ENCODE peak calls at places on chromosomes 13 and 19, in six cellular contexts. J, T, X, F, A and L are unnamed samples.

GRCh38 chr19:35545855-35546381 is 492 bp downstream of the TMEM147 start:
- DNase-seq in A (no peak), J (no peak), X (peak; percentile 46), F (no peak), T (peak; percentile 59), L (no peak)

GRCh38 chr13:30204564-30204963 is 102.8 kb downstream of the KATNAL1 start:
- DNase-seq in J (no peak), A (no peak), T (no peak), F (no peak), X (no peak), L (no peak)

GRCh38 chr13:112233716-112234115 is 142.4 kb upstream of the SPACA7 start:
- DNase-seq in J (no peak), X (no peak), F (no peak), A (no peak), T (no peak), L (no peak)

GRCh38 chr13:46168341-46168740 is 13.6 kb downstream of the LCP1 start:
- DNase-seq in A (no peak), T (peak; percentile 10), X (no peak), F (no peak), J (no peak), L (peak; percentile 31)

GRCh38 chr13:73473016-73473415 is 414.2 kb downstream of the KLF5 start:
- DNase-seq in A (no peak), J (no peak), X (no peak), F (no peak), T (no peak), L (no peak)

GRCh38 chr13:49733181-49733951 is 42.1 kb upstream of the EBPL start:
- DNase-seq in T (no peak), F (no peak), A (peak; percentile 46), J (no peak), X (peak; percentile 37), L (no peak)

GRCh38 chr13:79457390-79457789 is 23.6 kb upstream of the NDFIP2 start:
- DNase-seq in J (no peak), F (no peak), X (no peak), T (no peak), A (no peak), L (no peak)

GRCh38 chr13:42876270-42876714 is 94.9 kb downstream of the FAM216B start:
- DNase-seq in X (no peak), T (no peak), F (no peak), A (no peak), J (peak; percentile 58), L (no peak)

GRCh38 chr13:83620535-83621220 is 261.6 kb downstream of the SLITRK1 start:
- DNase-seq in J (no peak), T (no peak), A (peak; percentile 71), F (no peak), X (peak; percentile 70), L (no peak)

GRCh38 chr13:78430166-78430791 is 173.1 kb downstream of the POU4F1 start:
- DNase-seq in X (no peak), A (no peak), T (peak; percentile 12), J (peak; percentile 72), F (no peak), L (no peak)

GRCh38 chr19:15529774-15530372 is 21.5 kb downstream of the CYP4F22 start:
- DNase-seq in F (no peak), J (no peak), T (no peak), A (peak; percentile 24), X (no peak), L (no peak)

GRCh38 chr13:96851856-96852255 is 142.4 kb downstream of the OXGR1 start:
- DNase-seq in J (no peak), X (no peak), F (no peak), A (no peak), T (no peak), L (no peak)

GRCh38 chr13:28179974-28180373 is 41.6 kb downstream of the PAN3 start:
- DNase-seq in T (no peak), J (no peak), X (no peak), F (no peak), A (no peak), L (no peak)

GRCh38 chr19:37243206-37243632 is 25.2 kb downstream of the ZNF383 start:
- DNase-seq in T (no peak), X (peak; percentile 2), J (no peak), F (no peak), A (no peak), L (no peak)

GRCh38 chr19:17385878-17386611 is 8.0 kb downstream of the CCDC194 start:
- DNase-seq in F (peak; percentile 48), T (peak; percentile 79), A (peak; percentile 55), J (peak; percentile 92), X (peak; percentile 72), L (peak; percentile 61)

GRCh38 chr13:100301418-100301817 is 212.5 kb downstream of the PCCA start:
- DNase-seq in J (no peak), A (no peak), T (no peak), F (no peak), X (no peak), L (no peak)

GRCh38 chr19:55441319-55441691 is 1.8 kb downstream of the SHISA7 start:
- DNase-seq in J (no peak), T (no peak), X (no peak), A (no peak), F (no peak), L (no peak)

GRCh38 chr19:16386619-16387240 is 62.1 kb downstream of the KLF2 start:
- DNase-seq in T (peak; percentile 46), J (peak; percentile 85), F (peak; percentile 47), A (peak; percentile 75), X (peak; percentile 52), L (no peak)

GRCh38 chr13:23598371-23598770 is 28.2 kb downstream of the TNFRSF19 start:
- DNase-seq in F (no peak), A (no peak), X (no peak), T (no peak), J (no peak), L (no peak)

GRCh38 chr13:23600100-23600499 is 29.9 kb downstream of the TNFRSF19 start:
- DNase-seq in A (no peak), T (no peak), F (no peak), X (no peak), J (no peak), L (no peak)

GRCh38 chr13:23600534-23600933 is 30.3 kb downstream of the TNFRSF19 start:
- DNase-seq in J (no peak), A (no peak), X (no peak), T (no peak), F (no peak), L (no peak)

DNA sequence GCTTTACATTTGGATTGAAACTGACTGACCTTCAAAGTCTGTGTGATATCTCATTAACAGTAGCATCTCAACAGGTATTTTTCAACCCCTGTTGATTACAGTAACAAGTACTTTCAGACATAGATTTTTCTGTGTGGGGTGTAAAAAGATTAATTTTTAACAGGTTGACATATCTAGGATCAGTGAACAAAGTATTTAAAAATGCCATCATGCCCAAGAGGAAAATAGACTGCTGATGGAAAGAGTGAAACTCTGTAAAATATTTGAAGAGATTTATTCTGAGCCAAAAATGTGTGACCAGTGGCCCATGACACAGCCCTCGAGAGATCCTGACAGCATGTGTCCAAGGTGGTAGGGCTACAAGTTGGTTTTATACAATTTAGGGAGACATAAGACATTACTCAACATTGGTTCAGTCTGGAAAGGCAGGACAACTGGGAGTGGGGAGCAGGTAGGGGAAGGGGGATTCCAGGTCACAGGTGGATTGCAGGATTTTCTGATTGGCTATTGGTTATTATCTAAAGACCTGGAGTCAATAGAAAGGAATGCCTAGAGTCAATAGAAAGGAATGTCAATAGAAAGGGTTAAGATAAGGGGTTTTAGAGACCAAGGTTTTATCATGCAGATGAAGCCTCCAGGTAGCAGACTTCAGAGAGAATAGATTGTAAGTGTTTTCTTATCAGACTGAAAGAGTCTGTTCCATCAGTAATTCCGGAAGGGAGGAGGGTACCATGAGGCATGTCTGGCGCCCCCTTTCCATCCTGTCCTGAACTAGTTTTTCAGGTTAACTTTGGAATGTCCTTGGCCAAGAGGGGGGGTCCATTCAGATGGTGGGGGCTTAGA is 29.1 kb downstream of the TNFRSF19 start:
- DNase-seq in T (no peak), J (peak; percentile 79), A (no peak), F (no peak), X (no peak), L (no peak)
- TF ChIP-seq CTCF in T (no peak), J (peak; percentile 66), A (no peak), F (no peak), X (no peak), L (no peak)

DNA sequence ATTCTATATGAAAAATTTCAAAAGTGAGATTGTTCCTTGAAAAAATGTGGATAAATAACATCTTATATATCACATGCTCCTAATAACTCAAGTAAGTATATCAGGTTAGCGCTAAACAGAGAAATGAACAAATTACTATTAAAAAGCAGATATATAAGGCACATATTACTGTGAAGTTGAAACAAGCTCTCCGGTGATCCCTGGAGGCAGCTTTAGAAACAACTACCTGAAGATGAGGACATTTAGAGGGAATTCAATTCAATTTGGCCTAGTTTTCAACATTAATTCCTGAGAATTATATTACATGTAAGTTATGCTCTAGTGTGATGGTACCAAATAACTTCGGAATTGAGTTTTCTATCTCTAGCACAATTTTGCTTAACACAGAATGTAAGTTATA is 1373.6 kb upstream of the SPRY2 start:
- DNase-seq in A (no peak), F (no peak), X (no peak), T (no peak), J (no peak), L (no peak)
- TF ChIP-seq CTCF in A (no peak), F (no peak), X (no peak), T (no peak), J (peak; percentile 58), L (no peak)

DNA sequence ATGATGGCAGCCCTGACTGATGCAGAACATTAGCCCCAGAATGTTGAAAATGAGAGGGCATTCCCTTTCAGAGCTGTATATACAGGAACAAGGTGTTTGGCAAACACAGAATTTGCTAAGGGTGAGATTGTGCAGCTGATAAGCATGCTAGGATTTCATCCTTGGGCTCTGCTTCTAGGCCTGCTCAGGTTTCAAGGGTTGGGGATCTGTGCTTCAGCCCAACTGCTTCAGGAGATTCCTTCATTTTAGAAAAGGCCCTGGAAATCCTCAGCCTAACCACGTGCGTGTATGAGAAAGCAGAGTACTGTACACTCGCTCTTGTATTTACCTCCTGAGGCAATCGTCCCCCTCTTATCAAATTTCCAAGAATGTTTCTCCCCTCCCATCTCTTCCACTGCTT is 291.6 kb upstream of the ARGLU1 start:
- DNase-seq in F (no peak), X (no peak), T (no peak), A (no peak), J (peak; percentile 66), L (no peak)
- TF ChIP-seq CTCF in F (no peak), X (no peak), T (no peak), A (no peak), J (no peak), L (no peak)

DNA sequence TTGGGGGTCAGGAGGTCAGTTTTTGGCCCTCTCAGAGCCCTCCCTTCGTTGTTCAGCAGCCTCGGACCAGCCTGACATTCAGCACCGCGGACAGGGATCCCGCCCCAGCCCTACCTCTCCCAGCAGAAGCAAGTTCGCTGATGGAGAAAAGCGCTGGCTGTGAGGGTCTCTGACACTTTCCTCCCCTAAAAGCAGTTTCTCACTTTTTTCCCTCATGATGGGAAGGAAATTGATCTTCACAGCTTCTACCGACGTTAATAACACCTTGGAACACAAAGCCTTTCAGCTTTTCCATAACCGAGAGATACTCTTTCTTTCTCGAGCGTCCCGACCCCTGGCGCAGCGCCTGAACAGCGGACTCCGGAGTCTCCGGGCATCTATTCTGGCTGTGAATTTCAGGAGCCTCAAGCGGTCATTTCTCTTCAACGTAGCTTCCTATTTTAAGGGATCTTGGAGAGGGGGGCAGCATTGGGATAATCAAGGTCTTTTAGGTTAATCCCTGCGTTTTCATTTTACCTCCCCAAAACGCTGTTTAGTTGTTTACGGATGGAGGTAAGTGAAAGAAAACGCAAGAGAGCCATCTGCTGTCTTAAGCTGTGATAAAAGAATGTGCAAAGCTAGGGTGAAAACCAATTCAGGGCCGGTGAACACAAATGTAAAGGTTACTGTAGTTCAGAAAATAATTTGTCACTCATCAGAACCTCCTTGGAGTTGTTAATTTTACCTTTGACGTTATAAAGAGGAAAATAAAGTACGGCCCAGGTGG is 467.2 kb downstream of the ITGBL1 start:
- DNase-seq in J (peak; percentile 92), F (no peak), A (peak; percentile 20), T (peak; percentile 88), X (peak; percentile 37), L (no peak)
- TF ChIP-seq CTCF in J (peak; percentile 32), F (no peak), A (no peak), T (no peak), X (no peak), L (no peak)